ENCODE peak calls at places on chromosomes 4 and X, in seven cellular contexts. S is germinal center; W is cardiac muscle cell; L is HFFc6; Q is natural killer cell treated with Interleukin-12 subunit alpha and Interleukin-12 subunit beta and Interleukin-15 and Interleukin-18, amount 100 ng/mL, for 72 hours; O is GM04504; X is effector memory CD8-positive, alpha-beta T cell. T is an unnamed sample.

GRCh38 chr4:53455766-53456165 is 78.3 kb downstream of the FIP1L1 start:
- DNase-seq in X (no peak), W (no peak), L (no peak), O (no peak), Q (no peak), S (no peak), T (no peak)

GRCh38 chr4:61532324-61532723 is 332.2 kb downstream of the ADGRL3 start:
- DNase-seq in X (no peak), Q (no peak), O (no peak), S (no peak), W (peak), L (no peak), T (no peak)

GRCh38 chrX:48715876-48716502 is 19.5 kb downstream of the SUV39H1 start:
- DNase-seq in O (no peak), X (no peak), L (no peak), W (no peak), Q (no peak), S (no peak), T (no peak)

GRCh38 chr4:182144621-182145359 is 98.4 kb upstream of the TENM3 start:
- DNase-seq in S (no peak), L (no peak), O (no peak), W (no peak), Q (no peak), X (no peak), T (no peak)

GRCh38 chr4:151039733-151040132 is 24.6 kb upstream of the LRBA start:
- DNase-seq in X (no peak), O (no peak), S (no peak), Q (no peak), L (no peak), W (peak), T (no peak)

GRCh38 chr4:99506781-99507180 is 4.0 kb upstream of the C4orf17 start:
- DNase-seq in S (no peak), X (no peak), W (no peak), Q (no peak), O (no peak), L (no peak), T (no peak)

GRCh38 chr4:125464146-125464545 is 149.4 kb downstream of the FAT4 start:
- DNase-seq in S (no peak), Q (no peak), L (no peak), X (no peak), W (no peak), O (peak), T (no peak)

GRCh38 chr4:184344435-184344834 is 126.8 kb upstream of the ENPP6 start:
- DNase-seq in Q (no peak), S (no peak), X (no peak), W (no peak), O (no peak), L (no peak), T (no peak)